ENCODE peak calls at places on chromosomes 7 and 10, in eight cellular contexts. N, A, K, X, T, V, L and Y are unnamed samples.

GRCh38 chr7:33744293-33744692 is 161.0 kb upstream of the BMPER start:
- DNase-seq in N (peak), A (peak), K (no peak), X (no peak), T (peak), V (no peak), L (no peak), Y (peak)

GRCh38 chr7:44388089-44388970 is 62.9 kb upstream of the CAMK2B start:
- DNase-seq in N (no peak), A (no peak), K (no peak), X (no peak), T (no peak), V (no peak), L (no peak), Y (no peak)

GRCh38 chr7:116724560-116725231 is 52.7 kb downstream of the MET start:
- DNase-seq in N (no peak), A (no peak), K (no peak), X (no peak), T (no peak), V (no peak), L (no peak), Y (no peak)

GRCh38 chr7:7323921-7324320 is 141.6 kb downstream of the C1GALT1 start:
- DNase-seq in N (no peak), A (no peak), K (no peak), X (no peak), T (no peak), V (no peak), L (no peak), Y (no peak)

GRCh38 chr10:47107226-47107625 is 192.8 kb upstream of the GDF10 start:
- DNase-seq in N (no peak), A (no peak), K (no peak), X (no peak), T (no peak), V (no peak), L (no peak), Y (no peak)

GRCh38 chr7:70856889-70857511 is 274.9 kb upstream of the GALNT17 start:
- DNase-seq in N (peak), A (peak), K (peak), X (no peak), T (peak), V (peak), L (peak), Y (peak)

GRCh38 chr7:149836434-149836833 is 1.7 kb upstream of the ZNF862 start:
- DNase-seq in N (no peak), A (no peak), K (no peak), X (no peak), T (no peak), V (no peak), L (no peak), Y (no peak)

GRCh38 chr7:1546909-1547776 is 8.9 kb downstream of the TMEM184A start:
- DNase-seq in N (no peak), A (no peak), K (no peak), X (no peak), T (no peak), V (no peak), L (no peak), Y (no peak)

GRCh38 chr7:31114593-31115343 is 62.7 kb downstream of the ADCYAP1R1 start:
- DNase-seq in N (no peak), A (peak), K (peak), X (no peak), T (peak), V (peak), L (no peak), Y (peak)

GRCh38 chr10:59839576-59839975 is 66.8 kb downstream of the CCDC6 start:
- DNase-seq in N (no peak), A (peak), K (peak), X (no peak), T (no peak), V (peak), L (no peak), Y (no peak)

GRCh38 chr10:29590598-29591415 is 44.0 kb downstream of the SVIL start:
- DNase-seq in N (peak), A (peak), K (peak), X (no peak), T (no peak), V (peak), L (no peak), Y (peak)

DNA sequence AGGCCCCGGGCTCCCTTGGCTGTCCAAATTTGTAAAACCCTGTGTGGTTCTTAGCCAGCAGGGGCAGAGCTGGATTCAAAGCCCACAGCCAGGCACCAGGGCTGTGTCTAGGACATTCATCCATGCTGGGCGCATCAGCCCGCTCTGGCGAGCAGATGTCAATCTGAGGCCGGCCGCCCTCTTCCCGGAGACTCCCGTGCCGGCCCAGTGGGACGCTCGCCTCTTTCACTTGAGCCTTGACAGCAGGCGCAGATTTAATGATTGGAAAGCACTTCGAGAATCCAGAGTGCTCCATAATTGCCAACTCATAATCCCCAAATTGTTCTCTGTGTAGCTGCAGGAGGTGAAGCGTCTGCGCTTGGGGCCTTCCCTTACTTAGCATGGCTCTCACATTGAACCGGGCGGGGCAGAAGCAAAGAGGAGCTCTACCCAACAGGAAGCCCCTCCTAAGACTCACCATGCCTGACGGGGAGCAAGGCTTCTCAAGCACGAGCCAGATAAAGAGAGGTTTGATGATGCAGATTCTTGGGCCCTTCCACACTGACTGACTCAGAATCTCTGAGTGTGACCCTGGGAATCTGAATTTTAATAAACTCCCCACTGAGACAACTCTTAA is 36.6 kb downstream of the SLIT1 start:
- DNase-seq in N (no peak), A (no peak), K (no peak), X (no peak), T (no peak), V (no peak), L (no peak), Y (no peak)
- TF ChIP-seq CTCF in N (no peak), A (no peak), K (no peak), X (no peak), T (no peak), V (no peak), L (no peak), Y (no peak)

GRCh38 chr10:75097666-75098285 is 13.7 kb upstream of the SAMD8 start:
- DNase-seq in N (peak), A (peak), K (peak), X (no peak), T (no peak), V (no peak), L (no peak), Y (no peak)
- TF ChIP-seq CTCF in N (peak), A (peak), K (peak), X (peak), T (no peak), V (peak), L (no peak), Y (no peak)

DNA sequence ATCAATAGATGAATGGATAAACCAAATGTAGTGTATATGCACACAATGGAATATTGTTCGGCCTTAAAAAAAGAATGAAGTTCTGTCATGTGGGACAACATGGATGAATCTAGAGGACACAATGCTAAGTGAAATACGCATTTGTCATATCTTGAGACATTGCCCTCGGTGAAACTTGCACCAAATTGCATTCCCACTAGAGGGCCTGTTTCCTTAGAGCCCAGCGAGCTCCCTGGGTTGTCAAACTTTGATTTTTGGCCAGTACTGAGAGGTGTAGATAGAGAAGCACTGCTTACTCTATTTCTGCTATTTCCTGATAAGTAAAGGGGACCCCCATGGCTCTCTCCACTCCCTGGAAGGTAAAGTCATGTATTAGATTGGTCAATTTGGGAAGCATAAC is 157.1 kb downstream of the GPAM start:
- DNase-seq in N (no peak), A (no peak), K (no peak), X (no peak), T (peak), V (no peak), L (no peak), Y (no peak)
- TF ChIP-seq CTCF in N (peak), A (no peak), K (peak), X (no peak), T (peak), V (no peak), L (no peak), Y (no peak)

DNA sequence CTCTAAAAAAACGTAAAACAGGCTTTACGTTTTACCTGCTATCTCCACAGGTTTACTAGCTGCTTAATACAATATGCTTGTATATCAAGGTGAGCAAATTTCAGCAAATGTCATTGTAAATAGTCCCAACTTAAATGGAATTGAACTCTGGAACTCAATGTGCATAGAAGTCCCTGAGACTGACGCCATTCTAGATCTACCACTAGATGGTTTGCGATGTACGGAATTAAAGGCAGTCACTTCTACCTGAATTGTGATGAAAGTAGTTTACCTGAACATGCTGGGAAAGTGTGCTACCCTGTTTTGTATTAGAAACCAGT is 837 bp upstream of the SNX13 start:
- DNase-seq in N (peak), A (no peak), K (no peak), X (no peak), T (no peak), V (peak), L (no peak), Y (no peak)
- TF ChIP-seq CTCF in N (peak), A (no peak), K (peak), X (no peak), T (no peak), V (peak), L (no peak), Y (peak)

DNA sequence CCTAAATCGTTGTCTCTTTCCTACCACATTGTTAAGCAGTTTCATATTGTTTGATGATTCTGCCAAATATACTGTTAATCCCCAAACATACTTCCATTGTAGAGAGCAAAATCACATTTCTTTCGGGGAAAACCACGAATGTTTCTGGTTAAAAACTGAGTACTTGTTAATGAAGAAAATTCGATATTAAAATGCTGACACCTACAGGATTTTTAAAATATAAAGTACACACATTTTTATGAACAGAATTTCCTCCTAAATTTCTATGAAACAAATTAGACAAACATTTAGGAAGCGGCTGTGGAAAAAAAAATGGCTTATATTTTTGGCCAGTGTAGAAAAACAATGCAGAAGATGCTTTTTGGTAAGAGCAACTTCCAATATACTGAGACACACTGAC is 68.8 kb downstream of the IDE start:
- DNase-seq in N (no peak), A (no peak), K (no peak), X (no peak), T (no peak), V (no peak), L (no peak), Y (no peak)
- TF ChIP-seq CTCF in N (no peak), A (no peak), K (no peak), X (peak), T (no peak), V (no peak), L (no peak), Y (no peak)

DNA sequence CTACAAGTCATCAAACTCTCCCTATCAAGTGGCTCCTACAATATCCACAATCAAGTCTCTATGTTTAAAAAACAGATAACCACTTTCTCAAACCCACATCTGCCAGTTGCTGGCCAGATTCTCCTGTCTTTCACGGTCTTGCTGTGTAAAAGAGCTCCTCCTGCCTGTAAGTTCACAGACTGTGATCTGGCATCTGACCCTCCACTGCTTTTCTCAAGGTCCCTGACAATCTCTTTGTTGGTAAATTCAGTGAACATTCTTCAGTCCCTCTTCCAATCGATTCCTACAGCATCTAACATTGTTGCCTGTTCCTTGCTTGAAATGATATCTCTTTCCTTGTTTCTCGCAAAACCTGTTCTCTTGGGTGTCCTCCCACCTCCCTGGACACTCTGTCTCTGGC is 18.5 kb upstream of the LMOD2 start:
- DNase-seq in N (no peak), A (no peak), K (no peak), X (no peak), T (no peak), V (no peak), L (no peak), Y (no peak)
- TF ChIP-seq CTCF in N (no peak), A (no peak), K (peak), X (no peak), T (no peak), V (no peak), L (no peak), Y (no peak)

GRCh38 chr7:117791877-117792780 is 81.1 kb downstream of the CTTNBP2 start:
- DNase-seq in N (no peak), A (peak), K (no peak), X (no peak), T (no peak), V (no peak), L (no peak), Y (no peak)
- TF ChIP-seq CTCF in N (no peak), A (no peak), K (no peak), X (no peak), T (no peak), V (no peak), L (no peak), Y (no peak)

DNA sequence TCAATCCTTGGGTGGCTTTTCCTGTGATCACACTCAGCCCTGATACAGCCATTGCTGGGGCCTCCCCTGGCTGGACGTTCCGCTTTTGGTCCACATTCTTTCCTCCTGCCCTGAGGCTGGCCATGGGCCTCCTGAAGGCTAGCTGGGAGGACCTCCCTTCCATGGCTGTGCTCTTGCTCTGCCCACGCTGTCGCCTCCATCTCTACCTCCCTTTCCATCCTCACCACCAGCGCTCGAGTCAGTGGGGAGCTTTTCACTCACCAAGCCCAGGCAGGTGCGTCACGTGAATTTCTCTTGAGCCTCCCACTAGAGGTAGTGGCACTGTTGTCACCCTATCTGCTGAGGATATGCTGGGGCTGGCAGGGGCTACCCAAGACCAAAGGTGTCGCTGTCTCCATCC is 85.9 kb downstream of the BMS1 start:
- DNase-seq in N (no peak), A (no peak), K (no peak), X (peak), T (no peak), V (no peak), L (no peak), Y (no peak)
- TF ChIP-seq CTCF in N (no peak), A (no peak), K (no peak), X (no peak), T (no peak), V (no peak), L (no peak), Y (no peak)

DNA sequence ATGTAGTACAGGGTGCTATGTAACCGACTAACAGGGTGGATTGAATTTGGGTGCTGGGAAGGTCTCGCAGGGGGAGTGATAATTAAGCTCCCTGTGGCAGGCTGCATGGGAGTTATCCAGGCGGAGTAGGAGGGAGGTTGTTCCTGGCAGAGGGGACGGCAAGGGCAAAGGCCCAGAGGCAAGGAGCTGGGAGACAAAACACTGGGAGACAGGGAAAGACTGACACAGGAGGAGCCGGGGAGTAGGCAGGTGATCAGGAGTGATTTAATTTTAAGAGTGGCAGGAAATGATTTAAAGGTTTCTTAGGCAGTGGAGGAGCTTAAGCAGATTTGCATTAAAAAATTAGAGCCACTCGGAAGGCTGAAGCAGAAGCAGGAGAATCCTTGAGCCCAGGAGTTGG is 40.7 kb upstream of the LEP start:
- DNase-seq in N (no peak), A (no peak), K (no peak), X (peak), T (no peak), V (no peak), L (no peak), Y (no peak)
- TF ChIP-seq CTCF in N (no peak), A (no peak), K (no peak), X (no peak), T (no peak), V (no peak), L (no peak), Y (no peak)

GRCh38 chr7:14698239-14698638 is 204.3 kb downstream of the DGKB start:
- DNase-seq in N (no peak), A (peak), K (no peak), X (no peak), T (no peak), V (no peak), L (no peak), Y (no peak)
- TF ChIP-seq CTCF in N (no peak), A (no peak), K (peak), X (peak), T (no peak), V (no peak), L (no peak), Y (no peak)